ENCODE peak calls at places on chromosomes 5 and 9, in five cellular contexts. I is cardiac fibroblast, N is astrocyte, Q is ovary, X is fibroblast of mammary gland. F is an unnamed sample.

GRCh38 chr5:115214541-115214940 is 44.8 kb upstream of the TRIM36 start:
- DNase-seq in N (no peak), Q (no peak), X (no peak), I (no peak), F (no peak)

GRCh38 chr9:84323777-84324317 is 16.7 kb downstream of the SLC28A3 start:
- DNase-seq in Q (no peak), X (no peak), I (no peak), N (no peak), F (no peak)

GRCh38 chr5:145834917-145835838 is at the start of gene PRELID2:
- DNase-seq in I (peak), Q (peak), X (peak), N (peak), F (peak)

GRCh38 chr9:91852801-91853347 is 97.2 kb downstream of the ROR2 start:
- DNase-seq in X (no peak), Q (no peak), N (no peak), I (no peak), F (no peak)

GRCh38 chr9:76988941-76989340 is 30.5 kb upstream of the FOXB2 start:
- DNase-seq in X (no peak), Q (no peak), N (no peak), I (no peak), F (no peak)

GRCh38 chr9:78831726-78832125 is 534.8 kb downstream of the PSAT1 start:
- DNase-seq in N (no peak), I (no peak), Q (no peak), X (no peak), F (no peak)

GRCh38 chr9:78294290-78295176 is 2.4 kb upstream of the PSAT1 start:
- DNase-seq in I (no peak), Q (no peak), X (no peak), N (no peak), F (no peak)

GRCh38 chr5:81856948-81857928 is 106.3 kb upstream of the SSBP2 start:
- DNase-seq in I (peak), X (no peak), N (no peak), Q (peak), F (peak)

GRCh38 chr5:81239613-81240012 is 6.5 kb downstream of the CKMT2 start:
- DNase-seq in N (no peak), X (no peak), I (no peak), Q (no peak), F (no peak)

GRCh38 chr5:114857951-114858401 is 311.7 kb downstream of the TRIM36 start:
- DNase-seq in N (peak), Q (no peak), I (no peak), X (no peak), F (no peak)

GRCh38 chr9:93580654-93581380 is 4.4 kb downstream of the PHF2 start:
- DNase-seq in X (no peak), N (no peak), I (no peak), Q (peak), F (no peak)

GRCh38 chr5:127227881-127228280 is 62.7 kb upstream of the MEGF10 start:
- DNase-seq in N (no peak), Q (no peak), I (peak), X (peak), F (no peak)

GRCh38 chr9:69755205-69755604 is 4.6 kb downstream of the PTAR1 start:
- DNase-seq in X (no peak), I (no peak), Q (no peak), N (no peak), F (no peak)

DNA sequence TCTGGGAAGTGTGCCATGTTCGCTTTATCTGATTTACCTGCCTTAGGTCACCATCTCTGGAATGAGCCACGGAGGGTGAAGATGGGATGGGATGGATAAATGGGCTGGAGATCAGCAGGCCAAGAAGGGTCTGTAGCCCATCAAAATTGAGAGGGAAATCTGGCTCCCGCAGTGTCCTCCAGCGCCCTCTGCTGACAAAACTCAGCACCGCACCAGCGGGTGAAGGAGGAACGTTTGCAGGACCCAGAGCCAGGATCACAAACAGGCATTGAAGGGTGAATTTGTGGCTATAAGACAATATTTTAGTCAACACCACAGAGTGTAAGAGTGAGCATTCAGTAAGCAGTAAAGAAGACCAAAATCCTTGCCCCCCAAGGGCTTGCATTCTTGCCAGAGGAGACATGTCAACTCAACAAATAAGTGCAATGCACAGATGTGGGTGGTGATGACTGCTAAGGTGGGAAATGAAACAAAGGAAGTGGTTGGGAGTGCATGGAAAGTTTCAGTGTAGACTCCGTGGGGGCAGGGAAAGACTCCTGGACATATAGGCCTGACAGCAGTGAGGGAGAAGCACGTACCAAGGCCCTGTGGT is 124.4 kb downstream of the TENT4A start:
- DNase-seq in I (no peak), Q (no peak), X (peak), N (no peak), F (peak)
- TF ChIP-seq CTCF in I (peak), Q (peak), X (peak), N (no peak), F (peak)

DNA sequence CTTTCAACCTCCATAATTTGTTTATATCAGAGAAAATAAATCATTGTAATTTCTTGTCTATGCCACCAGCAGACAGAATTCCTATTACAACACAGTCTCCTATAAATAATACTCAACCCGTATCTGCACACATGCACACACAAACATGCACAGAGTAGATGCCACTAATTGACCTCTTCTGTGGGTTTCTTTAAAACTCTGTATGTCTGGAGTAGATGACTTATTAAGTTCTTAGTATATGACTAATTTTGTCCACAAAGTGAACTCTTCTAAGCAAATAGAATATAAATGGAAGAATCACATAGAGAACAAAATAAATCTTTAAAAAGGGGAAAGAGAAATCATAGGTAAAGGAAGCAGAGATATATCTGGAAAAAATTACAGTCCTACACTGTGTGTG is 452.3 kb downstream of the MTRR start:
- DNase-seq in I (no peak), X (no peak), N (no peak), Q (no peak), F (no peak)
- H3K4me3 ChIP-seq in I (no peak), X (no peak), N (no peak), Q (no peak), F (no peak)

GRCh38 chr5:179768326-179769085 is 25.3 kb upstream of the LTC4S start:
- DNase-seq in I (no peak), X (no peak), Q (no peak), N (no peak), F (no peak)
- TF ChIP-seq CTCF in I (no peak), X (no peak), Q (no peak), N (no peak), F (no peak)

DNA sequence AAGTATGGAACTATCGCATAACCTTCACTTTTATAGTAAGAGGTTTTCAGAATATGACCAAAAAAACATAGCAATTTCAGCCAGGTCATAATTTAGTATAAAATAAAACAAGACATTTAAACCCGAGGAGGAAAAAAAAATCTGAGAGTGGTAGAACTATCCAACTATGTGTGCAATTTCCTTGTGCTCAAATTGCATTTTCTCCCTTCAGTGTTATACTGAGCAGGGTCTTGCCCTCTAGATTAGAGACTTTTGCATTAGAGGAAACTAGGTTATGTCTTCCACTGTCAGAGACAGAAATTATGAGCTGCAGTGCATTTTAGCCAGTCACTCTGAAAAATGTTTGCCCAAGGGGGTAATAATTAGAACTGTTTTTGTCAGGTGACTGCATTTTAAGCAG is 330.6 kb downstream of the NR2F1-AS1 start:
- DNase-seq in X (no peak), N (peak), Q (no peak), I (no peak), F (no peak)
- H3K4me3 ChIP-seq in X (no peak), N (no peak), Q (no peak), I (no peak), F (no peak)

DNA sequence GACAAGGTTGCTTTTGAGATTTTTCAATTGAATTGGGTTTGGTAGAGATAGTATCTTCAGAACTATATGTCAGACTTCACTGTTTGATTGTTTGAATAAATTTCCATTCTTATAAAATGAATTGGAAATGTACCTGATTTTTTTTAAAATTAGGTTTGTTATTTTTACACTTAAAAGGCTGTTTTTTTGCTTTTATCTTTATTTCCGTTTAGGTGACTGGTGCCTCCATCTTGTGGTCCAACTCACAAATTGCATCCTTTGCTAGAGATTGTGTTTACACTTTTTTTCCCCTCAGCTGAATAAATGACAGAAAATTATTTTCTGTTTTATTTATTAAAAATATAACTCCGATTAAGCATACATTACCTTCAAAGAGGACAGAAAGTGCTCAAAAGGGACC is 15.6 kb downstream of the NDUFAF2 start:
- DNase-seq in X (peak), Q (no peak), I (peak), N (no peak), F (no peak)
- TF ChIP-seq CTCF in X (peak), Q (no peak), I (peak), N (peak), F (peak)

DNA sequence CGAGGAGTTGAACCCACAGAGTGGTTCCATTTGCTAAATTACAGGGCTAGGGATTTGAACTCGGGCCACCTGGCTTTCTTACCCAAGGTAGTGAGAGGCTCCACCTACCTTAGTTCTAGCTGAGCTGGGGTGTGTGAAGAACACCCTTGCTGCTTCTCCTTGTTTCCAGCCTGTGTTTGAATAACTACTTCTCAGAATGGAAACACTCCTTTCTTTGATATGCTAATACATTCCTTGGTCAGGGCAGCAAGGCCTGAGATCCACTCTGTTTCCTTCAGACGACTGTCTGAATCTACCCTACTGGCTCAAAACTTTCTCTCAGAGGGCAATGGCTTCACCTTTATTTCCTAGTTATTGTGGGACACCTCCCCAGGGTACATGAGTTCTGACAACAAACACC is 4.2 kb upstream of the ATP6V1G1 start:
- DNase-seq in I (no peak), N (no peak), Q (no peak), X (no peak), F (no peak)
- H3K4me3 ChIP-seq in I (no peak), N (no peak), Q (no peak), X (no peak), F (no peak)

GRCh38 chr5:133783481-133783880 is 171.1 kb upstream of the FSTL4 start:
- DNase-seq in Q (no peak), N (peak), I (no peak), X (peak), F (no peak)

GRCh38 chr5:133788121-133788520 is 175.8 kb upstream of the FSTL4 start:
- DNase-seq in Q (no peak), X (no peak), N (no peak), I (no peak), F (no peak)

GRCh38 chr5:133782736-133783135 is 170.4 kb upstream of the FSTL4 start:
- DNase-seq in N (no peak), X (no peak), Q (no peak), I (no peak), F (no peak)

GRCh38 chr5:133786432-133786831 is 174.1 kb upstream of the FSTL4 start:
- DNase-seq in I (no peak), N (no peak), X (no peak), Q (no peak), F (no peak)

DNA sequence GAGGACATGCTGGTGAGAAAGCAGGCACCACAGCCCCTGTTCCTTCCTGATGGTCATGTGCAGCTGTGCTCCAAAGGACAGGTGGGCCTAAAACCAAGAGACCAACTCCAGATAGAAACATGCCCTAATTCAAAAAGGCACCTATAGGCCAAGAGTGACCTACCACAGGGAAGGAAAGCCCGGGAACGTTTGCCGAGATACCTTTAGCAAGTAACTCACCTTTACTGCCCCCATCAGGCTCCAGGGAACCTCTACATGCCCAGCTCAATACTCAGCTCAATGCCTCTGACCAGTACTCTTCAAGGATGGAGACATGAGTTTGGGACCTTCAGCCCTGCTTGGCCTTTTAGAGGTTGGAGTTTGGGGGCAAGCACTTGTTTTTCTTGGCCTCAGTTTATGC is 172.8 kb upstream of the FSTL4 start:
- DNase-seq in I (no peak), Q (no peak), X (no peak), N (no peak), F (peak)
- TF ChIP-seq CTCF in I (no peak), Q (no peak), X (no peak), N (no peak), F (peak)

F was measured in WERI-Rb-1.